ENCODE peak calls at places on chromosomes 3 and 15, in four cellular contexts. P, C, L and Z are unnamed samples. For H3K4me1 and H3K9me3, the result is how much of the 10 kb centered on the place peaks cover.

GRCh38 chr3:47418167-47419082 is 37.6 kb downstream of the PTPN23 start:
- DNase-seq in C (peak), L (no peak), P (peak), Z (no peak)

GRCh38 chr15:78906310-78906608 is 33.6 kb downstream of the MORF4L1 start:
- DNase-seq in L (peak), P (no peak), C (no peak), Z (no peak)

GRCh38 chr3:30751610-30752299 is 142.7 kb downstream of the GADL1 start:
- DNase-seq in L (peak), P (no peak), C (no peak), Z (peak)

GRCh38 chr3:47877288-47877687 is 74.3 kb downstream of the DHX30 start:
- DNase-seq in C (no peak), L (no peak), P (no peak), Z (no peak)

GRCh38 chr3:197028711-197029510 is 706 bp downstream of the MELTF start:
- DNase-seq in C (no peak), P (no peak), L (no peak), Z (no peak)

GRCh38 chr3:129892857-129893615 is 475 bp downstream of the TMCC1 start:
- DNase-seq in C (peak), L (peak), P (no peak), Z (peak)

GRCh38 chr3:183295211-183295610 is 42.2 kb downstream of the B3GNT5 start:
- DNase-seq in P (no peak), C (no peak), L (no peak), Z (no peak)

GRCh38 chr3:16305121-16305541 is 40.1 kb downstream of the OXNAD1 start:
- DNase-seq in P (peak), L (no peak), C (no peak), Z (no peak)

GRCh38 chr15:70200003-70200410 is 102.3 kb upstream of the TLE3 start:
- DNase-seq in L (no peak), P (no peak), C (no peak), Z (no peak)

GRCh38 chr3:53194218-53195065 is 33.4 kb downstream of the PRKCD start:
- DNase-seq in C (no peak), L (peak), P (no peak), Z (no peak)

GRCh38 chr15:62173215-62173614 is 8.1 kb upstream of the C2CD4B start:
- DNase-seq in L (no peak), C (no peak), P (no peak), Z (no peak)

GRCh38 chr3:69712244-69712643 is 27.0 kb upstream of the MITF start:
- DNase-seq in L (no peak), P (no peak), C (no peak), Z (no peak)

GRCh38 chr15:77631790-77632551 is 741 bp downstream of the LINGO1 start:
- DNase-seq in P (no peak), C (no peak), L (no peak), Z (no peak)

GRCh38 chr3:78785004-78785403 is 982.8 kb downstream of the ROBO1 start:
- DNase-seq in P (no peak), L (no peak), C (no peak), Z (no peak)

GRCh38 chr3:30625541-30626438 is 19.4 kb downstream of the TGFBR2 start:
- DNase-seq in C (no peak), P (no peak), L (no peak), Z (no peak)

GRCh38 chr3:126170073-126170916 is 10.1 kb downstream of the ALDH1L1 start:
- DNase-seq in P (no peak), C (no peak), L (no peak), Z (no peak)

GRCh38 chr3:136862611-136862951 is 573 bp downstream of the NCK1 start:
- DNase-seq in C (peak), L (peak), P (peak), Z (peak)

GRCh38 chr15:71237456-71238188 is 122.4 kb downstream of the THSD4 start:
- DNase-seq in C (no peak), L (no peak), P (peak), Z (peak)

GRCh38 chr3:46208167-46208704 is at the start of gene CCR1:
- DNase-seq in L (no peak), P (no peak), C (peak), Z (peak)

GRCh38 chr3:48662140-48662752 is 440 bp downstream of the CELSR3 start:
- DNase-seq in L (no peak), C (peak), P (no peak), Z (no peak)

GRCh38 chr3:180871901-180872300 is 40.6 kb upstream of the FXR1 start:
- DNase-seq in C (no peak), P (no peak), L (no peak), Z (no peak)

GRCh38 chr3:41095702-41096101 is 103.6 kb upstream of the CTNNB1 start:
- DNase-seq in L (no peak), P (no peak), C (no peak), Z (no peak)

GRCh38 chr3:192090586-192090985 is 629.6 kb downstream of the PYDC2 start:
- DNase-seq in P (no peak), L (no peak), C (no peak), Z (no peak)

GRCh38 chr3:97815149-97815917 is 6.5 kb upstream of the CRYBG3 start:
- DNase-seq in C (no peak), L (no peak), P (no peak), Z (no peak)

GRCh38 chr15:28876131-28876844 is 9.5 kb upstream of the APBA2 start:
- DNase-seq in L (no peak), P (no peak), C (no peak), Z (no peak)

GRCh38 chr3:167728176-167728575 is 6.5 kb downstream of the PDCD10 start:
- DNase-seq in L (no peak), C (no peak), P (no peak), Z (no peak)

GRCh38 chr3:18099611-18100010 is 325.5 kb downstream of the SATB1 start:
- DNase-seq in L (no peak), P (no peak), C (no peak), Z (peak)

GRCh38 chr15:78979456-78980320 is 34.8 kb upstream of the CTSH start:
- DNase-seq in L (peak), P (no peak), C (peak), Z (peak)

GRCh38 chr3:144652573-144652972 is 681.0 kb downstream of the DIPK2A start:
- DNase-seq in C (no peak), L (no peak), P (no peak), Z (no peak)

GRCh38 chr3:82145742-82146141 is 384.3 kb upstream of the GBE1 start:
- DNase-seq in C (no peak), P (no peak), L (no peak), Z (no peak)

GRCh38 chr15:75232252-75232813 is 25.8 kb upstream of the GOLGA6C start:
- DNase-seq in C (no peak), P (peak), L (no peak), Z (no peak)

DNA sequence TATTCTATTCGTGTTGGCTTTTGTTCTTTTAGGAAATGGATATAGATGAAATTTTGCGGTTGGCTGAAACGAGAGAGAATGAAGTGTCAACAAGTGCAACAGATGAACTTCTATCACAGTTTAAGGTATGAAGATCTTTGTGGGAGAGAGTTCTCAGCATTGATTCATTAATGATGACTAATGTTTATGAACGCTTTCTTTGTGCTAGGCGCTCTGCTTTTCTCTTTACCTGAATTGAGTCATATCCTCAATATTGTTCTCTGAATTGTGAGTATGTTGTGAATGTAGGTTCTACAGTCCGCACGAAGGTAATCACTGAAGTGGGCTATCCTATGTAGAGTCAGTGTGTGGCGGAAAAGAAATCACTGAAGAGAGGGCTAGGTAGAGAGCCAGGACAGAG is 81.2 kb downstream of the CHD2 start:
- DNase-seq in P (no peak), L (no peak), C (no peak), Z (peak)
- H3K4me3 ChIP-seq in P (no peak), L (no peak), C (no peak), Z (no peak)

GRCh38 chr3:150761831-150762661 is 923 bp downstream of the SIAH2 start:
- DNase-seq in C (peak), L (peak), P (peak), Z (peak)
- H3K4me1 ChIP-seq in C (under half), L (under half), P (under half), Z (under half)

DNA sequence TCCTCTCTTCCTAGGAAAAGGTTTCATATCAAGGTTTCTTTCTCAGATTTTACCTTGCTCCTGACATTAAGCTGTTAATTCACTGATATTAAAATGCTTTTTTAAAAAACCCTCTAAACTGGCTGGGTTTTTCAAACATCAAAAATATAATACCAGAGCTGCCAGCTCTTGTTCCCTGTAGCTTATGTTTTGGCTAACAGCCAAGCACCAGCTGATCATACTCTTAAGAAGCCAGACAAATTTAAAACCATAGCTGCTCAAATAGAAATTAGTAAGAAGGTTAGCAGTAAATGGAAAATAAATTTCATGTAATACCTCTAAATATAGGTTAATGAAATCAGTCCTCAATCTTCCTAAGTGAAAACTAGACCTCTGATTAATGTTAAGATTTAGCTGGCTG is 657.6 kb downstream of the GRM7 start:
- DNase-seq in C (no peak), P (no peak), L (no peak), Z (no peak)
- H3K9me3 ChIP-seq in C (under half), P (under half), L (under half), Z (under half)

GRCh38 chr15:66253643-66254363 is at the start of gene MEGF11:
- DNase-seq in P (no peak), L (peak), C (peak), Z (peak)

GRCh38 chr15:66251790-66252355 is 1.7 kb downstream of the MEGF11 start:
- DNase-seq in C (no peak), P (no peak), L (no peak), Z (no peak)

GRCh38 chr15:66253296-66253642 is 281 bp downstream of the MEGF11 start:
- DNase-seq in L (no peak), P (no peak), C (no peak), Z (no peak)

GRCh38 chr15:66251065-66251789 is 2.3 kb downstream of the MEGF11 start:
- DNase-seq in C (no peak), L (no peak), P (no peak), Z (no peak)

DNA sequence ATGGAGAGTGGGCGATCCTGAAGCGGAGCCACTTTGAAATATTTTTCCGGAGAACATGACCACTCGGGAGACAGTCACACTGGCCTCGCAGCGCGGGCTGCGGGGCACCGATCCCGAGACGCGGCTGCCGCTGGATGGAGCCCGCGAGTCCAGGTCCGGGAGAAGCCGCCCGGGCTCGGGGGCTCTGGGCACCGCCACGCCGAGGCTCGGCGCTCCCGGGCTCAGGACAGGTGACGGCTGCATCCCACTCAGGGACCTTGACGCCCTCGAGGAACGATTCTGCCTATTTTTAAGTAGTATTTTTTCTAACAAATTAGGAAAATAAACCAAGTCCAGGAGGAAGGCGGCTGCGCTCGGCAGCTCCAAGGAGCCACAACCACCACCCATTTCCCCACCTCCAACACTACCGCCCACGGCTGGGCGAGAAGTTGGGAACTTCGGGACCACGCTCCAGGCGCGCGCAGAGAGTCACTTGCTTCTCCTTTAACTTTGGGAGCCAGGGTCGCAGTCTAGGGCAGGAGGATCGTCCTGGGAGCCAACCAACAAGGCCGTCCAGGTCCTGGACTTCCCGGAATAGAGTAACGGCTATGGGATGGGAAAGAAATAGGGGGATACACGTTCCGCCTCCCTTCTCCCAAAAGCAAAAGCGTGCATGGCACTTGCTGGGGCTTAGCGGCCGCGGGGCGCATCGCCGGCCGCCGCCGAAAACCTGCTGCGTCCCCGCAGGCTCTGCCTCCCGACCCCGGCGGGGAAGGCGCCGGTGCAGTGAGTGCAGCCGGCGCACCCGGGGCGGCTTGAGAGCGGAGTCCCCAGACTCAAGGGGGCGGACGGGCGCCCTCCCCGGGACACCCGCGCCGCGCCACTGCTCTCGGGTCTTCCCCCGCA is 897 bp downstream of the MEGF11 start:
- DNase-seq in L (peak), P (peak), C (peak), Z (peak)
- H3K4me3 ChIP-seq in L (peak), P (peak), C (peak), Z (peak)

DNA sequence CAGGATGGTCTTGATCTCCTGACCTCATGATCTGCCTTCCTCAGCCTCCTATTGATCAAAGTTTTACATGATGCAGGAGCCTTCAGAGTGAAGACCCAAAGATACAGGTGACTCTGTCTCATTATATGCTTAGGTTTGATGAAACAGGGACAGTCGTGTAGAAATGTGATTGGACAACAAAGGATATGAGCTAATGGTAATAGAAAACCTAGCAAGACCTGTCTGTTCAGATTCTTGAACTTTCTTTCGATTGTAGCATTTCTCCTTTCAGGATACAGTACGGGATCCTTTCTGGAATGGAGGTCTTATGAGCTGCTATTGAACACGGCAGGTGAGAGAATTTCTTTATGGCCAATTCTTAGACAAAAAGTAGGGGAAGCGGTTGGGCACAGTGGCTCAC is at the start of gene ACKR2:
- DNase-seq in P (no peak), L (no peak), C (no peak), Z (no peak)
- H3K4me1 ChIP-seq in P (under half), L (under half), C (under half), Z (under half)

DNA sequence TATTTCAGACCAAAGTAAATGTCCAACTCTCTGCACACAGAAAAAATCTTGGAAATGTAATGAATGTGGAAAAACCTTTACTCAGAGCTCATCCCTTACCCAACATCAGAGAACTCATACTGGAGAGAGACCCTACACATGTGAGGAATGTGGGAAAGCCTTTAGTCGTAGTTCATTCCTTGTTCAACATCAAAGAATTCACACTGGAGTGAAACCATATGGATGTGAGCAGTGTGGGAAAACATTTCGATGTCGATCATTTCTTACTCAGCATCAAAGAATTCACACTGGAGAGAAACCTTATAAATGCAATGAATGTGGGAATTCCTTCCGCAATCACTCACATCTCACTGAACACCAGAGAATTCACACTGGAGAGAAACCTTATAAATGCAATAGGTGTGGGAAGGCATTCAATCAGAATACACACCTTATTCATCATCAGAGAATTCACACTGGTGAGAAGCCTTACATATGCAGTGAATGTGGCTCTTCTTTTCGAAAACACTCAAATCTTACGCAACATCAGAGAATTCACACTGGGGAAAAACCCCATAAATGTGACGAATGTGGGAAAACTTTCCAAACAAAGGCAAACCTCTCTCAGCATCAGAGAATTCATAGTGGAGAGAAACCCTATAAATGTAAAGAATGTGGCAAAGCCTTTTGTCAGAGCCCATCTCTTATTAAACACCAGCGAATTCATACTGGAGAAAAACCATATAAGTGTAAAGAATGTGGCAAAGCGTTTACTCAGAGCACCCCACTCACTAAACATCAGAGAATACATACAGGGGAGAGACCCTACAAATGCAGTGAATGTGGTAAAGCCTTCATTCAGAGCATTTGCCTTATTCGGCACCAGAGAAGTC is 8.0 kb upstream of the ZNF501 start:
- DNase-seq in C (no peak), L (no peak), P (no peak), Z (no peak)
- H3K9me3 ChIP-seq in C (under half), L (half or more), P (half or more), Z (under half)

GRCh38 chr3:62319570-62320243 is 53.6 kb downstream of the FEZF2 start:
- DNase-seq in L (no peak), P (no peak), C (no peak), Z (no peak)
- H3K4me3 ChIP-seq in L (peak), P (no peak), C (peak), Z (no peak)